ENCODE peak calls at places on chromosomes 4 and X, in nine cellular contexts. S is AG04450; D is dermis blood vessel endothelial cell; E is occipital lobe; Z is germinal center; N is brain microvascular endothelial cell; F is activated CD4-positive, alpha-beta T cell treated with anti-CD3 and anti-CD28 coated beads for 4 hours; U is fibroblast of the aortic adventitia; J is epithelial cell of esophagus. R is an unnamed sample.

GRCh38 chr4:106585920-106586349 is 217.4 kb upstream of the GIMD1 start:
- DNase-seq in J (peak; percentile 61), S (no peak), D (no peak), E (no peak), Z (no peak), N (no peak), U (peak; percentile 20), F (no peak), R (peak; percentile 48)

GRCh38 chrX:112731793-112732192 is 52.1 kb upstream of the LHFPL1 start:
- DNase-seq in D (no peak), Z (no peak), U (peak; percentile 24), E (no peak), N (no peak), S (no peak), J (no peak), F (no peak), R (peak; percentile 4)

GRCh38 chr4:101825953-101826352 is 35.4 kb downstream of the BANK1 start:
- DNase-seq in Z (no peak), N (no peak), J (no peak), E (no peak), U (no peak), S (no peak), D (no peak), F (no peak), R (no peak)

GRCh38 chr4:47705326-47705981 is 132.4 kb downstream of the CORIN start:
- DNase-seq in N (no peak), Z (peak; percentile 7), U (peak; percentile 50), J (peak; percentile 30), S (no peak), E (no peak), D (peak; percentile 38), F (no peak), R (peak; percentile 35)

GRCh38 chrX:3290561-3290960 is 55.9 kb downstream of the MXRA5 start:
- DNase-seq in D (no peak), J (no peak), Z (no peak), E (no peak), N (no peak), F (no peak), U (peak; percentile 4), S (no peak), R (no peak)

GRCh38 chr4:104966349-104967033 is 180.2 kb upstream of the TET2 start:
- DNase-seq in F (no peak), Z (peak; percentile 55), U (peak; percentile 7), E (no peak), J (peak; percentile 89), N (no peak), D (no peak), S (no peak), R (peak; percentile 37)

GRCh38 chr4:39597695-39598381 is 40.8 kb downstream of the SMIM14 start:
- DNase-seq in U (no peak), Z (no peak), S (no peak), F (no peak), E (no peak), N (no peak), J (no peak), D (no peak), R (no peak)

GRCh38 chrX:132732236-132732635 is 226.2 kb downstream of the HS6ST2 start:
- DNase-seq in S (no peak), Z (no peak), N (no peak), F (no peak), J (peak; percentile 43), U (no peak), E (no peak), D (no peak), R (no peak)

GRCh38 chrX:1093586-1094538 is 118.6 kb downstream of the CRLF2 start:
- DNase-seq in J (no peak), Z (no peak), N (no peak), E (no peak), D (no peak), F (no peak), S (no peak), U (no peak), R (no peak)

GRCh38 chr4:91502365-91502764 is 801.4 kb upstream of the GRID2 start:
- DNase-seq in S (no peak), J (peak; percentile 65), U (no peak), F (no peak), D (no peak), Z (no peak), N (no peak), E (no peak), R (peak; percentile 45)

GRCh38 chr4:109419679-109420078 is 13.9 kb upstream of the SEC24B start:
- DNase-seq in D (no peak), J (no peak), S (no peak), N (no peak), E (no peak), F (no peak), U (no peak), Z (no peak), R (no peak)

GRCh38 chr4:140112576-140112975 is 41.4 kb downstream of the MAML3 start:
- DNase-seq in F (no peak), N (no peak), D (no peak), E (no peak), U (peak; percentile 38), J (no peak), S (no peak), Z (no peak), R (no peak)

GRCh38 chrX:149939271-149940014 is 1.2 kb upstream of the EOLA2 start:
- DNase-seq in J (peak; percentile 92), F (peak; percentile 86), N (peak; percentile 91), U (peak; percentile 93), S (peak; percentile 84), D (peak; percentile 91), Z (peak; percentile 81), E (peak; percentile 93), R (peak; percentile 89)

GRCh38 chr4:146382194-146382593 is 139.5 kb downstream of the SLC10A7 start:
- DNase-seq in S (no peak), U (no peak), N (no peak), D (no peak), Z (no peak), F (no peak), E (no peak), J (no peak), R (no peak)

GRCh38 chr4:15778191-15778741 is at the start of gene CD38:
- DNase-seq in E (no peak), S (no peak), D (peak; percentile 13), U (no peak), N (peak; percentile 8), Z (peak; percentile 72), F (peak; percentile 26), J (no peak), R (no peak)